ENCODE peak calls at places on chromosome 6, in ten cellular contexts. Y is left lung, M is aorta, D is fibroblast of lung, H is lung, U is upper lobe of right lung, K is spleen, E is cardiac muscle cell, L is PC-3, Q is NT2/D1. B is an unnamed sample. For H3K4me1 and H3K9me3, the result is how much of the 10 kb centered on the place peaks cover.

GRCh38 chr6:11424395-11425050 is 113.0 kb upstream of the TMEM170B start:
- DNase-seq in Y (no peak), M (no peak), D (no peak), H (no peak), U (no peak), K (no peak), E (no peak), L (peak), Q (no peak), B (no peak)

GRCh38 chr6:56348578-56348977 is 101.2 kb upstream of the COL21A1 start:
- DNase-seq in Y (no peak), M (no peak), D (no peak), H (no peak), U (no peak), K (no peak), E (peak), L (peak), Q (no peak), B (no peak)

GRCh38 chr6:42326248-42326647 is 108.6 kb upstream of the MRPS10 start:
- DNase-seq in Y (no peak), M (no peak), D (no peak), H (no peak), U (no peak), K (no peak), E (no peak), L (peak), Q (no peak), B (no peak)

GRCh38 chr6:144920391-144920983 is 635.4 kb downstream of the UTRN start:
- DNase-seq in Y (no peak), M (no peak), D (no peak), H (no peak), U (no peak), K (no peak), E (no peak), L (no peak), Q (no peak), B (no peak)

GRCh38 chr6:84282566-84282965 is 55.1 kb upstream of the CEP162 start:
- DNase-seq in Y (peak), M (peak), D (peak), H (peak), U (peak), K (no peak), E (peak), L (peak), Q (no peak), B (no peak)

GRCh38 chr6:162532283-162533008 is 195.1 kb downstream of the PRKN start:
- DNase-seq in Y (no peak), M (no peak), D (no peak), H (no peak), U (no peak), K (no peak), E (no peak), L (no peak), Q (no peak), B (no peak)

GRCh38 chr6:14917101-14917500 is 328.8 kb upstream of the JARID2 start:
- DNase-seq in Y (no peak), M (no peak), D (peak), H (no peak), U (no peak), K (no peak), E (peak), L (peak), Q (no peak), B (no peak)

GRCh38 chr6:1062786-1063545 is 248.9 kb upstream of the FOXQ1 start:
- DNase-seq in Y (no peak), M (no peak), D (no peak), H (no peak), U (no peak), K (no peak), E (no peak), L (no peak), Q (peak), B (no peak)

GRCh38 chr6:13712485-13712990 is 903 bp upstream of the RANBP9 start:
- DNase-seq in Y (no peak), M (no peak), D (peak), H (no peak), U (no peak), K (no peak), E (peak), L (peak), Q (no peak), B (no peak)

GRCh38 chr6:33692078-33692759 is 19.3 kb downstream of the UQCC2 start:
- DNase-seq in Y (no peak), M (no peak), D (peak), H (peak), U (no peak), K (no peak), E (peak), L (peak), Q (no peak), B (no peak)
- H3K4me1 ChIP-seq in Y (under half), M (under half), D (under half), H (under half), U (under half), K (half or more), E (under half), L (half or more), Q (under half), B (half or more)

DNA sequence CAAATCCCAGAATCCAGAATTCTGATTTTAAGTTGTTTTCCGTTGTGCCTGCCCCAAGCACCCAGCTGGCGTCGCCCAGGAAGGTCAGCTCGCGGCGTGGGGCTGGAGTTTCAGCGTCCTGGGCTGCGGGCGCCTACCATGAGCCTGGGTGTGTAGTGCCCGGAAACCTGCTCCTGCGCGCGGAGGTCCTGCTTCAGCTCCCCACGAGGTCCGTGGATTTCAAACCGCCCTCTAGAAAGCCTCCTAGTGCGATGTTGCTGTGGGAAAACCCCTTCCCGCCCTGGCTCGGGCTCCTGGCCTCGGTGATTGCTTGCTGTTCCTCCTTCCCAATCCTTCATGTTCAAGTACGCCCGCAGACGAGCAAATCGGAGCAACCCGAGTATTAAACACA is 51.3 kb upstream of the NRN1 start:
- DNase-seq in Y (no peak), M (peak), D (no peak), H (no peak), U (no peak), K (no peak), E (no peak), L (no peak), Q (no peak), B (no peak)
- H3K4me3 ChIP-seq in Y (no peak), M (no peak), D (no peak), H (no peak), U (no peak), K (no peak), E (no peak), L (no peak), Q (no peak), B (no peak)

GRCh38 chr6:168704678-168705077 is 263.7 kb downstream of the SMOC2 start:
- DNase-seq in Y (no peak), M (peak), D (no peak), H (no peak), U (peak), K (no peak), E (no peak), L (no peak), Q (no peak), B (no peak)
- H3K9me3 ChIP-seq in Y (under half), M (under half), D (under half), H (under half), U (under half), K (under half), E (under half), L (under half), Q (under half), B (under half)

DNA sequence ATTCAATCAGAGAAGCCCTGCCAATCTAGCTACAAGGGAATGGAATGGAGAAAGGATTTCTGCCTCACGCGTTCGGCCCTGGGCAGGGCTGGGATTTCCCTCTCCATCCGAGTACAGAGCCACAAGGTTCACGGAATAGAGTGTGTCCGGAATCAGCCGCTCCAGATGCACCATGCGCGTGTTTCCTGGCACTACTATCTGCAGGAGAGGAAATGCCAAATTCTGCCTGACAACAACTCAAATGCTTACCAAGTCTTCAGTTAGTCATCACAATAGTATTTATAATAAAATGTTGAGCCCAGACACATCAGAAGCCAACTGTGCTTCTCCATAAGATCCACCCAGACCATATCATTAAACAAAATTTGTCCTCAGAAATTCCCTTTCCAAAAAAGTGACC is 75.1 kb downstream of the COL12A1 start:
- DNase-seq in Y (no peak), M (no peak), D (peak), H (no peak), U (no peak), K (no peak), E (peak), L (peak), Q (no peak), B (no peak)
- H3K4me1 ChIP-seq in Y (under half), M (under half), D (under half), H (under half), U (under half), K (under half), E (under half), L (under half), Q (under half), B (under half)

B was measured in CD8-positive, alpha-beta memory T cell.